ENCODE peak calls at places on chromosomes 5 and 9, in ten cellular contexts. One of them, this sample, is unnamed.

GRCh38 chr5:92560698-92561361 is 1020.2 kb downstream of the NR2F1-AS1 start:
- DNase-seq in testis: no peak
- DNase-seq in breast epithelium: no peak
- DNase-seq in H7: no peak
- DNase-seq in GM23248: peak
- DNase-seq in A549: no peak
- DNase-seq in CD4-positive, CD25-positive, alpha-beta regulatory T cell: no peak
- DNase-seq in right atrium auricular region: no peak
- DNase-seq in cardiac fibroblast: peak
- DNase-seq in epithelial cell of esophagus: peak
- DNase-seq in this sample: no peak

GRCh38 chr9:134130503-134131375 is 5.1 kb upstream of the WDR5 start:
- DNase-seq in testis: peak
- DNase-seq in breast epithelium: peak
- DNase-seq in H7: peak
- DNase-seq in GM23248: peak
- DNase-seq in A549: no peak
- DNase-seq in CD4-positive, CD25-positive, alpha-beta regulatory T cell: no peak
- DNase-seq in right atrium auricular region: no peak
- DNase-seq in cardiac fibroblast: peak
- DNase-seq in epithelial cell of esophagus: peak
- DNase-seq in this sample: peak

GRCh38 chr5:57871496-57871895 is 388.9 kb upstream of the ACTBL2 start:
- DNase-seq in testis: no peak
- DNase-seq in breast epithelium: no peak
- DNase-seq in H7: no peak
- DNase-seq in GM23248: no peak
- DNase-seq in A549: no peak
- DNase-seq in CD4-positive, CD25-positive, alpha-beta regulatory T cell: no peak
- DNase-seq in right atrium auricular region: no peak
- DNase-seq in cardiac fibroblast: no peak
- DNase-seq in epithelial cell of esophagus: peak
- DNase-seq in this sample: no peak

GRCh38 chr5:142869883-142870282 is 99.7 kb downstream of the ARHGAP26 start:
- DNase-seq in testis: peak
- DNase-seq in breast epithelium: no peak
- DNase-seq in H7: no peak
- DNase-seq in GM23248: no peak
- DNase-seq in A549: no peak
- DNase-seq in CD4-positive, CD25-positive, alpha-beta regulatory T cell: no peak
- DNase-seq in right atrium auricular region: no peak
- DNase-seq in cardiac fibroblast: no peak
- DNase-seq in epithelial cell of esophagus: no peak
- DNase-seq in this sample: no peak

GRCh38 chr5:17058438-17058837 is 122.3 kb upstream of the MYO10 start:
- DNase-seq in testis: no peak
- DNase-seq in breast epithelium: no peak
- DNase-seq in H7: no peak
- DNase-seq in GM23248: no peak
- DNase-seq in A549: no peak
- DNase-seq in CD4-positive, CD25-positive, alpha-beta regulatory T cell: no peak
- DNase-seq in right atrium auricular region: no peak
- DNase-seq in cardiac fibroblast: peak
- DNase-seq in epithelial cell of esophagus: no peak
- DNase-seq in this sample: no peak

GRCh38 chr9:75071530-75072122 is 16.3 kb downstream of the NMRK1 start:
- DNase-seq in testis: no peak
- DNase-seq in breast epithelium: no peak
- DNase-seq in H7: no peak
- DNase-seq in GM23248: no peak
- DNase-seq in A549: no peak
- DNase-seq in CD4-positive, CD25-positive, alpha-beta regulatory T cell: peak
- DNase-seq in right atrium auricular region: no peak
- DNase-seq in cardiac fibroblast: peak
- DNase-seq in epithelial cell of esophagus: peak
- DNase-seq in this sample: no peak

GRCh38 chr5:121182788-121183490 is 668.7 kb upstream of the FTMT start:
- DNase-seq in testis: no peak
- DNase-seq in breast epithelium: no peak
- DNase-seq in H7: no peak
- DNase-seq in GM23248: peak
- DNase-seq in A549: no peak
- DNase-seq in CD4-positive, CD25-positive, alpha-beta regulatory T cell: no peak
- DNase-seq in right atrium auricular region: no peak
- DNase-seq in cardiac fibroblast: peak
- DNase-seq in epithelial cell of esophagus: peak
- DNase-seq in this sample: peak

GRCh38 chr5:127031147-127031862 is 947 bp upstream of the MARCHF3 start:
- DNase-seq in testis: peak
- DNase-seq in breast epithelium: no peak
- DNase-seq in H7: peak
- DNase-seq in GM23248: no peak
- DNase-seq in A549: peak
- DNase-seq in CD4-positive, CD25-positive, alpha-beta regulatory T cell: peak
- DNase-seq in right atrium auricular region: no peak
- DNase-seq in cardiac fibroblast: no peak
- DNase-seq in epithelial cell of esophagus: no peak
- DNase-seq in this sample: peak

GRCh38 chr5:137496919-137497318 is 2.2 kb downstream of the SPOCK1 start:
- DNase-seq in testis: no peak
- DNase-seq in breast epithelium: no peak
- DNase-seq in H7: no peak
- DNase-seq in GM23248: peak
- DNase-seq in A549: no peak
- DNase-seq in CD4-positive, CD25-positive, alpha-beta regulatory T cell: no peak
- DNase-seq in right atrium auricular region: no peak
- DNase-seq in cardiac fibroblast: no peak
- DNase-seq in epithelial cell of esophagus: no peak
- DNase-seq in this sample: no peak
- H3K4me3 ChIP-seq in testis: no peak
- H3K4me3 ChIP-seq in breast epithelium: no peak
- H3K4me3 ChIP-seq in H7: no peak
- H3K4me3 ChIP-seq in GM23248: peak
- H3K4me3 ChIP-seq in A549: no peak
- H3K4me3 ChIP-seq in CD4-positive, CD25-positive, alpha-beta regulatory T cell: no peak
- H3K4me3 ChIP-seq in right atrium auricular region: no peak
- H3K4me3 ChIP-seq in cardiac fibroblast: no peak
- H3K4me3 ChIP-seq in epithelial cell of esophagus: no peak
- H3K4me3 ChIP-seq in this sample: no peak

GRCh38 chr5:179618923-179619554 is 4.4 kb downstream of the HNRNPH1 start:
- DNase-seq in testis: no peak
- DNase-seq in breast epithelium: no peak
- DNase-seq in H7: no peak
- DNase-seq in GM23248: no peak
- DNase-seq in A549: no peak
- DNase-seq in CD4-positive, CD25-positive, alpha-beta regulatory T cell: peak
- DNase-seq in right atrium auricular region: no peak
- DNase-seq in cardiac fibroblast: peak
- DNase-seq in epithelial cell of esophagus: no peak
- DNase-seq in this sample: peak
- H3K4me3 ChIP-seq in testis: no peak
- H3K4me3 ChIP-seq in breast epithelium: peak
- H3K4me3 ChIP-seq in H7: no peak
- H3K4me3 ChIP-seq in GM23248: peak
- H3K4me3 ChIP-seq in A549: peak
- H3K4me3 ChIP-seq in CD4-positive, CD25-positive, alpha-beta regulatory T cell: peak
- H3K4me3 ChIP-seq in right atrium auricular region: peak
- H3K4me3 ChIP-seq in cardiac fibroblast: peak
- H3K4me3 ChIP-seq in epithelial cell of esophagus: peak
- H3K4me3 ChIP-seq in this sample: peak

GRCh38 chr9:2159521-2160417 is 144.6 kb downstream of the SMARCA2 start:
- DNase-seq in testis: peak
- DNase-seq in breast epithelium: no peak
- DNase-seq in H7: no peak
- DNase-seq in GM23248: peak
- DNase-seq in A549: no peak
- DNase-seq in CD4-positive, CD25-positive, alpha-beta regulatory T cell: no peak
- DNase-seq in right atrium auricular region: no peak
- DNase-seq in cardiac fibroblast: peak
- DNase-seq in epithelial cell of esophagus: peak
- DNase-seq in this sample: peak
- H3K4me3 ChIP-seq in testis: no peak
- H3K4me3 ChIP-seq in breast epithelium: peak
- H3K4me3 ChIP-seq in H7: no peak
- H3K4me3 ChIP-seq in GM23248: peak
- H3K4me3 ChIP-seq in A549: no peak
- H3K4me3 ChIP-seq in CD4-positive, CD25-positive, alpha-beta regulatory T cell: peak
- H3K4me3 ChIP-seq in right atrium auricular region: peak
- H3K4me3 ChIP-seq in cardiac fibroblast: peak
- H3K4me3 ChIP-seq in epithelial cell of esophagus: peak
- H3K4me3 ChIP-seq in this sample: no peak

DNA sequence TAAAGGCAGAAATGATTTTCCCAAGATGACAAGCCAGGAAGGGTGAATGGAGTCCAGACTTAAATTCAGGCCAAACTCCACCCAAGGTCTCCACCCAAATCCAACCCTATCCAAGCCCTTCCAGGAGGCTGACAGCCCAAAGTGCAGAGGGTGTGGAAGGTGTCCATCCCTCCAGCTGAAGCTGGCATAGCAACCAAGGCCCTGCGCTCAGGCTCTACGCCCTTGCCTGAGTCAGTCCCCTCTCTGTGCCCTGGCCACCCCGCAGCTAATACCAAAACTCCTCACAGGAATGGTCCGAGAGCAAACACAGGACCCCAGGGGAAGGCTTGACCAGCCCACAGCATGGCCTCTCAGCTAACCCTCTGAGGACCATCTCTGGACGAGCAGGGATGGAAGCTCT is 2.1 kb downstream of the SEPTIN8 start:
- DNase-seq in testis: no peak
- DNase-seq in breast epithelium: no peak
- DNase-seq in H7: peak
- DNase-seq in GM23248: peak
- DNase-seq in A549: no peak
- DNase-seq in CD4-positive, CD25-positive, alpha-beta regulatory T cell: no peak
- DNase-seq in right atrium auricular region: no peak
- DNase-seq in cardiac fibroblast: no peak
- DNase-seq in epithelial cell of esophagus: no peak
- DNase-seq in this sample: no peak
- H3K4me3 ChIP-seq in testis: no peak
- H3K4me3 ChIP-seq in breast epithelium: peak
- H3K4me3 ChIP-seq in H7: no peak
- H3K4me3 ChIP-seq in GM23248: no peak
- H3K4me3 ChIP-seq in A549: no peak
- H3K4me3 ChIP-seq in CD4-positive, CD25-positive, alpha-beta regulatory T cell: no peak
- H3K4me3 ChIP-seq in right atrium auricular region: no peak
- H3K4me3 ChIP-seq in cardiac fibroblast: no peak
- H3K4me3 ChIP-seq in epithelial cell of esophagus: no peak
- H3K4me3 ChIP-seq in this sample: no peak